ENCODE peak calls at places on chromosome 1, in four cellular contexts. X, Y, Q and R are unnamed samples.

GRCh38 chr1:34785875-34786470 is 5.0 kb downstream of the GJB3 start:
- DNase-seq in X (no peak), Y (no peak), Q (no peak), R (no peak)

GRCh38 chr1:14842361-14842760 is 243.9 kb downstream of the KAZN start:
- DNase-seq in X (peak), Y (no peak), Q (no peak), R (no peak)

GRCh38 chr1:233364695-233365539 is 37.4 kb downstream of the MAP3K21 start:
- DNase-seq in X (peak), Y (no peak), Q (no peak), R (no peak)

GRCh38 chr1:183622884-183623785 is 12.4 kb downstream of the ARPC5 start:
- DNase-seq in X (peak), Y (peak), Q (no peak), R (peak)

GRCh38 chr1:53959664-53960250 is 13.6 kb downstream of the LRRC42 start:
- DNase-seq in X (no peak), Y (peak), Q (no peak), R (no peak)

GRCh38 chr1:37476460-37477197 is 2.2 kb downstream of the ZC3H12A start:
- DNase-seq in X (peak), Y (peak), Q (no peak), R (no peak)

GRCh38 chr1:225657462-225657989 is 4.6 kb upstream of the ENAH start:
- DNase-seq in X (peak), Y (peak), Q (no peak), R (no peak)

GRCh38 chr1:201376464-201377374 is 761 bp downstream of the TNNT2 start:
- DNase-seq in X (peak), Y (peak), Q (peak), R (peak)

GRCh38 chr1:118928739-118929554 is 59.2 kb downstream of the TBX15 start:
- DNase-seq in X (peak), Y (peak), Q (no peak), R (no peak)

GRCh38 chr1:37267111-37267835 is 207.1 kb upstream of the ZC3H12A start:
- DNase-seq in X (no peak), Y (peak), Q (no peak), R (peak)

GRCh38 chr1:30257322-30257721 is 466.1 kb downstream of the MATN1 start:
- DNase-seq in X (no peak), Y (no peak), Q (no peak), R (no peak)

GRCh38 chr1:228411121-228411520 is 4.5 kb upstream of the TRIM11 start:
- DNase-seq in X (no peak), Y (no peak), Q (no peak), R (no peak)

GRCh38 chr1:26574690-26575349 is 45.3 kb downstream of the RPS6KA1 start:
- DNase-seq in X (peak), Y (no peak), Q (no peak), R (no peak)

GRCh38 chr1:203906932-203907331 is 45.5 kb downstream of the SNRPE start:
- DNase-seq in X (peak), Y (peak), Q (no peak), R (no peak)

GRCh38 chr1:174000274-174000852 is 21.8 kb downstream of the RC3H1 start:
- DNase-seq in X (peak), Y (no peak), Q (no peak), R (no peak)

GRCh38 chr1:193625255-193625654 is 438.8 kb upstream of the B3GALT2 start:
- DNase-seq in X (no peak), Y (no peak), Q (no peak), R (no peak)

GRCh38 chr1:244992833-244993232 is 128.5 kb upstream of the HNRNPU start:
- DNase-seq in X (peak), Y (no peak), Q (no peak), R (no peak)

GRCh38 chr1:152426731-152427130 is 12.7 kb upstream of the CRNN start:
- DNase-seq in X (no peak), Y (no peak), Q (no peak), R (no peak)

DNA sequence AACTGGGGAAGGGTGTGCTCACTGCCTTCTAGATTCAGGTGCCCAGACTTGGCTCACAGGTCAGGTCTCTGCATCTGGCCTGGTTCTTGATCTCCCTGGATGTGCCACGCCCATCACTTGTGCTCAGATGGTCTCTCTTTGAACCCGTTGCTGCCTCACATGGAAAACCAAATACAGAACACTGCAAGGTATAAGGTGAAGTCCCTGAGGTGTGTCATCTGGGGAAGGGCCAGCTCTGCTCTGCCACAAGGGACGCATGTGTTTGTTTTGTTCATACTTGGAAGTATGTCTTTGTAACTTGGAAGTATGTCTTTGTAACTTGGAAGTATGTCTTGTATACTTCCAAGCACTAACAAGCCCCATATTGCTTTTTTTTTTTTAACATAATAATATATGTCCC is 13.4 kb upstream of the CRNN start:
- DNase-seq in X (no peak), Y (no peak), Q (no peak), R (no peak)
- H3K56ac ChIP-seq in X (no peak), Y (no peak), Q (no peak), R (no peak)

GRCh38 chr1:4796999-4797375 is 142.6 kb downstream of the AJAP1 start:
- DNase-seq in X (no peak), Y (no peak), Q (no peak), R (no peak)

GRCh38 chr1:4797429-4797828 is 143.0 kb downstream of the AJAP1 start:
- DNase-seq in X (no peak), Y (no peak), Q (no peak), R (no peak)

GRCh38 chr1:4792565-4792964 is 138.2 kb downstream of the AJAP1 start:
- DNase-seq in X (no peak), Y (no peak), Q (no peak), R (no peak)

GRCh38 chr1:4796161-4796998 is 142.0 kb downstream of the AJAP1 start:
- DNase-seq in X (no peak), Y (peak), Q (no peak), R (no peak)

DNA sequence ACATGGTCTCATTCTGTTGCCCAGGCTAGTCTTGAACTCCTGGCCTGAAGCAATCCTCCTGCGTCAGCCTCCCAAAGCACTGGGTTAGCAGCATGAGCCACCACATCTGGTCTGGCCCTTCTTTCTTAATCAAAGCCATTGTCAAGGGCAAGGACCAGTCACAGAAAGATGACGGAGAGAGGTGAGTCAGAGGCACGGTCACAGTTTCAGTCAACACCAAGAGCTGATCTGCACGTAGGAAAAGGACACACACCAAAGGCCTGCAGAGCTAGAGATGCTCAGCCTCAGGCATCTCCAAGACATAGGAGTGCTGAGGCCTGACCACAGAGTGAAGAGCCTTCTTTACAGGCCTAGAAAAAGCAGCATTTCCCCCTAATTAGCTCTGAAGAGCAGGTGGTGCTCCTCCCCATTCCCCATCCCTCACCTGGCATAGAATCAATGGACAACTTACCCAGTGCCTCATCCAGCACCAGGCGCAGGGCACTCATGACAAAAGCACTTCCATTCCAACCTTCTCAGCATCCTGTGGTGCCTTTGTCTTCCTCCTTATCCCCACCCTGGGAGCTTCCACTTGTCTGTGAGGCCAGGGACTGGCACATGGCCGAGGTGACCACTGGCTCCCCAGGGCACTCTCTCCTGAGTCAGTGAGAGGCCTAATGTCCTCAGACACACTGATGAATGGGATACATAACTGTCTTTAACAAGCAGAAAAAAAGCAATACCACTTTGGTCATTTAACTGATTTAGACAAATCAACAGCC is 139.8 kb downstream of the AJAP1 start:
- DNase-seq in X (no peak), Y (no peak), Q (no peak), R (no peak)
- H3K56ac ChIP-seq in X (no peak), Y (no peak), Q (no peak), R (no peak)

GRCh38 chr1:109250454-109251276 is 1.3 kb downstream of the CELSR2 start:
- DNase-seq in X (no peak), Y (no peak), Q (no peak), R (no peak)
- H3K56ac ChIP-seq in X (no peak), Y (no peak), Q (no peak), R (no peak)

GRCh38 chr1:52552236-52552504 is 722 bp downstream of the TUT4 start:
- DNase-seq in X (peak), Y (peak), Q (no peak), R (no peak)
- H3K56ac ChIP-seq in X (peak), Y (peak), Q (no peak), R (no peak)

GRCh38 chr1:20190761-20191160 is 4.4 kb upstream of the PLA2G2C start:
- DNase-seq in X (no peak), Y (no peak), Q (no peak), R (no peak)
- H3K56ac ChIP-seq in X (no peak), Y (no peak), Q (no peak), R (no peak)

GRCh38 chr1:190663962-190664361 is 186.3 kb upstream of the BRINP3 start:
- DNase-seq in X (no peak), Y (no peak), Q (no peak), R (no peak)

GRCh38 chr1:190658907-190659306 is 181.2 kb upstream of the BRINP3 start:
- DNase-seq in X (peak), Y (no peak), Q (no peak), R (no peak)
- H3K56ac ChIP-seq in X (no peak), Y (no peak), Q (no peak), R (no peak)

GRCh38 chr1:98098473-98098872 is 177.6 kb upstream of the DPYD start:
- DNase-seq in X (no peak), Y (no peak), Q (no peak), R (no peak)
- H3K56ac ChIP-seq in X (no peak), Y (no peak), Q (no peak), R (no peak)

GRCh38 chr1:246317291-246317690 is 189.8 kb downstream of the SMYD3 start:
- DNase-seq in X (no peak), Y (peak), Q (no peak), R (no peak)
- H3K56ac ChIP-seq in X (no peak), Y (no peak), Q (no peak), R (no peak)

DNA sequence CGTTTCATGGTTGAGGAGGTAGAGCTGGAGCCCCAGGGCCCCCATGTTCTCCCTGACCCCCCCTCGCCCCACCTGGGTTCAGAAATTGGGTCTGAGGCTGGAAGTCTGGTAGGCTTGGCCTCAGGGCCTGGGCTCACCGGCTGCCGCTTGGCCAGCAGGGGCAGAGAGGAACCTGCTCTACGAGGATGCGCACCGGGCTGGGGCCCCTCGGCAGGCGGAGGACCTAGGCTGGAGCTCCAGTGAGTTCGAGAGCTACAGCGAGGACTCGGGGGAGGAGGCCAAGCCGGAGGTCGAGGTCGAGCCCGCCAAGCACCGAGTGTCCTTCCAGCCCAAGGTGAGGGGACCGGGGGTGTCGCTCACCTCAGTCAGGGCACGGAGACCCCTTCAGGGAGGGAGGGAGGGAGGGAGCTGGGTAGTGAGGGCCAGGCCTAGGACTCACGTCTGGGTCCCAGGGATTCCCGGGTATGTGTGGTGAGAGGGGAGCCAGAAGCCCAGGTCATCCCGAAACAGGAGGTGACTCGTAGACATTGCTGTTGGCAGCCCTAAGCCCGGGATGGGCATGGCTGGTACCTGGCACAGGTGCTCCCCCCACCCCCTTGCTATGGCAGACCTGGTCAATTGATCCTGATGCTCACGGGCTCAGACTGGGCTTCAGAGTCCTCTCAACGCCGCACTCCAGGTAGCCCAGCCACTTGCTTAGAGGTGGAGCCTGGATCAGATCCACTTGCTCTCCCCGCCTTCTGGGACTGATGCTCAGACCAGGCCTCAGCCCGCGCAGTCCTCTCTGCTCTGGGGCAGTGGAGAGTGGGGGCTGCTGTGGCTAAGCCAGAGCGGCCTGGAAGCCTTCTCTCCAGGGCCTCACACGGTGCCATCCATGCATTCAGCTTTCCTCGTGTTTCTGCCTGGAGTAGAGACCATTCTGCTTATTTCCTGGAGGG is 68.4 kb downstream of the ARHGEF10L start:
- DNase-seq in X (no peak), Y (no peak), Q (no peak), R (no peak)
- H3K56ac ChIP-seq in X (no peak), Y (no peak), Q (no peak), R (no peak)